ENCODE peak calls at places on chromosome 14, in four cellular contexts. G is SK-N-SH, B is ovary, N is Peyer's patch. T is an unnamed sample.

GRCh38 chr14:32342151-32342853 is 13.2 kb downstream of the AKAP6 start:
- DNase-seq in N (no peak), G (no peak), B (no peak), T (no peak)

GRCh38 chr14:32370720-32371119 is 41.6 kb downstream of the AKAP6 start:
- DNase-seq in G (no peak), N (no peak), B (no peak), T (no peak)

GRCh38 chr14:103624860-103625259 is 4.2 kb upstream of the KLC1 start:
- DNase-seq in N (peak; percentile 76), G (peak; percentile 33), B (no peak), T (peak; percentile 83)

GRCh38 chr14:24817638-24818053 is 183.7 kb upstream of the GZMB start:
- DNase-seq in N (no peak), B (no peak), G (no peak), T (no peak)

GRCh38 chr14:89681086-89682018 is 264.3 kb upstream of the FOXN3 start:
- DNase-seq in N (no peak), B (no peak), G (no peak), T (no peak)

GRCh38 chr14:31357279-31357678 is 63.1 kb downstream of the HEATR5A start:
- DNase-seq in G (no peak), B (no peak), N (no peak), T (no peak)

GRCh38 chr14:102320033-102320660 is 601 bp downstream of the ZNF839 start:
- DNase-seq in B (peak; percentile 67), N (peak; percentile 68), G (no peak), T (peak; percentile 28)

GRCh38 chr14:38127784-38128183 is 79.9 kb upstream of the SSTR1 start:
- DNase-seq in G (no peak), N (no peak), B (no peak), T (no peak)

GRCh38 chr14:103260629-103261124 is 73.4 kb upstream of the EIF5 start:
- DNase-seq in G (peak; percentile 57), N (peak; percentile 61), B (peak; percentile 38), T (no peak)

GRCh38 chr14:46215801-46216200 is 435.8 kb downstream of the RPL10L start:
- DNase-seq in N (no peak), G (no peak), B (no peak), T (peak; percentile 55)

GRCh38 chr14:37491076-37491475 is 104.0 kb downstream of the FOXA1 start:
- DNase-seq in N (no peak), B (no peak), G (no peak), T (no peak)

GRCh38 chr14:55867726-55868125 is 250.5 kb upstream of the PELI2 start:
- DNase-seq in B (no peak), G (no peak), N (no peak), T (no peak)

GRCh38 chr14:106380740-106381139 is 854.4 kb downstream of the TMEM121 start:
- DNase-seq in N (no peak), B (no peak), G (no peak), T (no peak)

GRCh38 chr14:26960049-26960688 is 362.3 kb upstream of the NOVA1 start:
- DNase-seq in N (no peak), G (no peak), B (no peak), T (no peak)

GRCh38 chr14:59728294-59728693 is 142.3 kb downstream of the RTN1 start:
- DNase-seq in G (peak; percentile 58), N (no peak), B (no peak), T (peak; percentile 37)

GRCh38 chr14:99562848-99563748 is 40.9 kb downstream of the CCDC85C start:
- DNase-seq in G (peak; percentile 84), N (peak; percentile 82), B (peak; percentile 82), T (peak; percentile 98)

GRCh38 chr14:65101631-65102440 is 481 bp downstream of the MAX start:
- DNase-seq in B (no peak), N (peak; percentile 62), G (peak; percentile 57), T (peak; percentile 15)

GRCh38 chr14:23544511-23545447 is 6.8 kb downstream of the ZFHX2 start:
- DNase-seq in G (no peak), B (no peak), N (peak; percentile 69), T (no peak)

GRCh38 chr14:68247867-68248266 is 428.3 kb downstream of the RAD51B start:
- DNase-seq in B (no peak), N (no peak), G (no peak), T (no peak)

GRCh38 chr14:64089920-64090319 is 204.3 kb downstream of the ESR2 start:
- DNase-seq in N (no peak), B (no peak), G (no peak), T (peak; percentile 25)

GRCh38 chr14:52031781-52032180 is 37.1 kb downstream of the NID2 start:
- DNase-seq in N (no peak), B (no peak), G (no peak), T (no peak)

GRCh38 chr14:54446201-54446693 is 5.1 kb upstream of the CNIH1 start:
- DNase-seq in G (no peak), N (peak; percentile 74), B (peak; percentile 69), T (no peak)

GRCh38 chr14:103207404-103208072 is 84.3 kb downstream of the TNFAIP2 start:
- DNase-seq in B (peak; percentile 80), G (peak; percentile 79), N (peak; percentile 63), T (no peak)

GRCh38 chr14:60161176-60162107 is 3.8 kb downstream of the DHRS7 start:
- DNase-seq in G (no peak), B (no peak), N (no peak), T (peak; percentile 34)

GRCh38 chr14:105060751-105061427 is 4.3 kb downstream of the GPR132 start:
- DNase-seq in B (no peak), N (peak; percentile 56), G (peak; percentile 67), T (no peak)

GRCh38 chr14:31945074-31945613 is 132.0 kb upstream of the ARHGAP5 start:
- DNase-seq in G (peak; percentile 70), N (peak; percentile 74), B (no peak), T (no peak)

GRCh38 chr14:38646391-38646790 is 390.5 kb upstream of the CLEC14A start:
- DNase-seq in G (no peak), N (no peak), B (no peak), T (no peak)

GRCh38 chr14:89245802-89246201 is 171.2 kb downstream of the FOXN3 start:
- DNase-seq in N (no peak), G (no peak), B (no peak), T (no peak)

GRCh38 chr14:103398427-103399195 is 13.4 kb downstream of the MARK3 start:
- DNase-seq in G (no peak), N (no peak), B (no peak), T (no peak)

GRCh38 chr14:83559721-83560120 is 1970.2 kb upstream of the FLRT2 start:
- DNase-seq in G (no peak), B (no peak), N (no peak), T (no peak)

GRCh38 chr14:44204061-44204815 is 302.8 kb downstream of the FSCB start:
- DNase-seq in B (no peak), G (no peak), N (no peak), T (no peak)

DNA sequence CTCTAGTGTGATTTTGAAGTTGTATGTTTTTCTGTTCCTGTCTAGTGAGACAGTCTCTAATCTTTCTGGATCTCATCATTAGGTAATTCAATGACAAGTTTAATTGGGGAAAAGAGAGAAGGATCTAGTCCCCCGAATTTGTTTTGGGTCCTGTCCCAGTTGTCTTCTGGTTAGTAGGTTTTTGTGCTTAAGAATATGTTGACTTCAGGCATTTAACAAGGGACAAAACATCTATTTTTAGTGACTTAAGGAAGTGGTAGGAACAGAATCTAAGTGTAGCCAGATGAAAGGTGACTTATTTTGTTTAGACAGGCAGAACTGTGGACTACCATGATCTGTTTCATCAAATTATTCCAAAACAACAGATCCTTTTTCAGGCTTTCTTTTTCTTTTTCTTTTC is 2.2 kb downstream of the GPATCH2L start:
- DNase-seq in B (no peak), G (no peak), N (no peak), T (no peak)
- H3K4me3 ChIP-seq in B (no peak overlapping the region), G (no peak overlapping the region), N (no peak overlapping the region), T (no peak overlapping the region)

GRCh38 chr14:91395466-91395865 is 22.2 kb downstream of the CCDC88C start:
- DNase-seq in G (no peak), B (no peak), N (no peak), T (no peak)
- H3K4me3 ChIP-seq in G (no peak overlapping the region), B (no peak overlapping the region), N (no peak overlapping the region), T (no peak overlapping the region)

DNA sequence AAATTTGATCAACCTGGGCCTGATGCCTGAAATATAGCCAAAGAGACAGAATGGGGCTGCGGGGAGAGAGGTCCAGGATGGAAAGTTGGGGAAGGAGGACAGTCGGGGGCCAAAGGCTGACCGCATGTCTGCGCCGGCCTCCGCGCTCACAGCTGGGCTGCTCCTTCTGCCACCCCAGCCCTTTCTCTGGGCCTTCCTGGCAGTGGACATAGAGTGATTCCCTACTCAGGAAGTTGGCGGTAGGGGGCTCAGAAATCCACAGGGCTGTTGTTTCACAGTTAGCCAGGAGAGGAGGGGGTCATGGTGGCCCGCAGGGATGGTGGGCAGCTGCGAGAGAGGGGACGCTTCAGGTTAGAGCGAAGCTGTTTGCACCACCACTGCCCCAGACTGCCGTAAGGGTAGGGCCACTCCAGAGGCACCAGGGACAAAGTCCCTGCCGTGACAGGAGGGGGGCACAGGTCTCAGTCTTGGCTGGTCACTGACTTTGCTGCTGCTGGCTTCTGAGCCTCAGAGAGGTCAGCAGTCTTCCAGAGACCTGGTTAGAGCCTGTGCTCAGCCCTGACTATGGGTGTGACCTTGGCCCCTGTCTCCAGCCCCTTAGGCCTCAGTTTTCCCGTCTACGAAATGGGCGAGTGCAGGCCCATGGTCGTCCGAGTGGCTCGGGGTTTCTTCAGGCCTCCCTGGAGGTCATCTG is 15.0 kb downstream of the MEG3 start:
- DNase-seq in G (no peak), N (peak; percentile 13), B (no peak), T (no peak)
- H3K4me3 ChIP-seq in G (no peak overlapping the region), N (no peak overlapping the region), B (no peak overlapping the region), T (no peak overlapping the region)

DNA sequence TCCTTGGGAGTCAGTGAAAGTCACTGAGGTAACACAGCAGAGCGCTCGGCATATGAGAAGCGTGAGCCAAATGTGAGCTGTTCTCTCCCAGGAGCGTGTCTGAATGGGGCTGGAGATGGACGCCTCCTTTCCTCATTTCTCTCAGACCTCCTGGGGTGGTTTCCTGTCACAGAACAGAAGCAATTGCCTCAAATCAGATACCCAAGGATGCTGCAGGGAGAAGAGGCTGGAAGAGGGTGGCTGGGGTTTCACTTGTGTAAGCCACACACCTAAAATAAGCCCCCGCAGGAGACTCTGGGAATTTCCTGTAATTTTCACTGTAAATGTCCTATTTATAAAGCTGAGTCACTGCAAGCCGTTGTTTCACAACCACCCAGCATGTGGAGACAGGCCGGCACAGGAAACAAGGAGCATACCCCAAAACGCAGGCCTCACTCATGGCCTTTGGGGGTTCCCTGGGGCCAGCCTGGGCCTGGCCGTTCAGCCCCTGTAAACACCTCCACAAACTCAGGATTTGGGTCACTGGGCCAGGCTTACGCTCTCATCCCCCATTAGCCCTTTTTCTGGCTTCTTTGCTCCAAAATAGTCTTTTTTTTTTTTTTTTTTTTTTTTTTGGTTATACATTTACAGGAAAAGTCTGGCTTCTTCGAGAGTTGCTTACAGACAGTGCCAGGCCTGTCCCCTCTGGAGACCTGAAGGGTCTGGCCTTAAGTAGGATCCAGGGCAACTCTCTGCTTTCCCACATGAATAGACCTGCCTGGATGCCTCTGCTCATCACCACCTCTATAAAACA is 55.3 kb downstream of the VCPKMT start:
- DNase-seq in G (peak; percentile 66), N (no peak), B (peak; percentile 45), T (peak; percentile 29)
- H3K4me3 ChIP-seq in G (no peak overlapping the region), N (no peak overlapping the region), B (no peak overlapping the region), T (no peak overlapping the region)

GRCh38 chr14:70716483-70716882 is 74.8 kb downstream of the TTC9 start:
- DNase-seq in N (no peak), G (no peak), B (no peak), T (no peak)

GRCh38 chr14:70713096-70713875 is 71.6 kb downstream of the TTC9 start:
- DNase-seq in B (no peak), G (no peak), N (no peak), T (no peak)

GRCh38 chr14:70718383-70719123 is 76.8 kb downstream of the TTC9 start:
- DNase-seq in G (no peak), N (no peak), B (no peak), T (no peak)

GRCh38 chr14:70714055-70714550 is 72.4 kb downstream of the TTC9 start:
- DNase-seq in G (peak; percentile 50), B (no peak), N (no peak), T (peak; percentile 50)

GRCh38 chr14:70716958-70717357 is 75.2 kb downstream of the TTC9 start:
- DNase-seq in B (no peak), G (no peak), N (no peak), T (no peak)
- H3K4me3 ChIP-seq in B (no peak overlapping the region), G (no peak overlapping the region), N (no peak overlapping the region), T (no peak overlapping the region)

T was measured in WERI-Rb-1.